ENCODE peak calls at places on chromosomes 4 and X, in eight cellular contexts. One of them, this sample, is unnamed.

GRCh38 chrX:75038925-75039324 is 113.7 kb upstream of the NEXMIF start:
- DNase-seq in neural progenitor cell: peak
- DNase-seq in D341Med: no peak
- DNase-seq in right atrium auricular region: no peak
- DNase-seq in activated CD4-positive, alpha-beta memory T cell treated with anti-CD3 and anti-CD28 coated beads, Interleukin-2, amount 10 ng/mL, durations not matched to agents 7 days and 5 days: no peak
- DNase-seq in T-helper 1 cell: no peak
- DNase-seq in tibial nerve: no peak
- DNase-seq in Karpas-422: peak
- DNase-seq in this sample: no peak

GRCh38 chrX:39361736-39362135 is 560.5 kb downstream of the MID1IP1 start:
- DNase-seq in tibial nerve: no peak
- DNase-seq in right atrium auricular region: no peak
- DNase-seq in Karpas-422: no peak
- DNase-seq in activated CD4-positive, alpha-beta memory T cell treated with anti-CD3 and anti-CD28 coated beads, Interleukin-2, amount 10 ng/mL, durations not matched to agents 7 days and 5 days: no peak
- DNase-seq in neural progenitor cell: no peak
- DNase-seq in T-helper 1 cell: no peak
- DNase-seq in D341Med: no peak
- DNase-seq in this sample: no peak

GRCh38 chr4:15469402-15470148 is at the start of gene CC2D2A:
- DNase-seq in Karpas-422: no peak
- DNase-seq in activated CD4-positive, alpha-beta memory T cell treated with anti-CD3 and anti-CD28 coated beads, Interleukin-2, amount 10 ng/mL, durations not matched to agents 7 days and 5 days: no peak
- DNase-seq in D341Med: no peak
- DNase-seq in right atrium auricular region: no peak
- DNase-seq in T-helper 1 cell: no peak
- DNase-seq in neural progenitor cell: peak
- DNase-seq in tibial nerve: no peak
- DNase-seq in this sample: peak

GRCh38 chr4:54382623-54383022 is 153.5 kb downstream of the PDGFRA start:
- DNase-seq in tibial nerve: no peak
- DNase-seq in right atrium auricular region: no peak
- DNase-seq in neural progenitor cell: no peak
- DNase-seq in Karpas-422: no peak
- DNase-seq in T-helper 1 cell: no peak
- DNase-seq in activated CD4-positive, alpha-beta memory T cell treated with anti-CD3 and anti-CD28 coated beads, Interleukin-2, amount 10 ng/mL, durations not matched to agents 7 days and 5 days: no peak
- DNase-seq in D341Med: no peak
- DNase-seq in this sample: peak

GRCh38 chr4:4637710-4638109 is 95.9 kb upstream of the STX18 start:
- DNase-seq in activated CD4-positive, alpha-beta memory T cell treated with anti-CD3 and anti-CD28 coated beads, Interleukin-2, amount 10 ng/mL, durations not matched to agents 7 days and 5 days: no peak
- DNase-seq in right atrium auricular region: no peak
- DNase-seq in tibial nerve: no peak
- DNase-seq in T-helper 1 cell: no peak
- DNase-seq in D341Med: no peak
- DNase-seq in Karpas-422: no peak
- DNase-seq in neural progenitor cell: no peak
- DNase-seq in this sample: no peak

GRCh38 chrX:123859409-123859827 is 435 bp upstream of the XIAP start:
- DNase-seq in neural progenitor cell: no peak
- DNase-seq in tibial nerve: peak
- DNase-seq in T-helper 1 cell: no peak
- DNase-seq in activated CD4-positive, alpha-beta memory T cell treated with anti-CD3 and anti-CD28 coated beads, Interleukin-2, amount 10 ng/mL, durations not matched to agents 7 days and 5 days: no peak
- DNase-seq in right atrium auricular region: no peak
- DNase-seq in Karpas-422: no peak
- DNase-seq in D341Med: no peak
- DNase-seq in this sample: peak

GRCh38 chrX:68945603-68946228 is 116.9 kb downstream of the EFNB1 start:
- DNase-seq in D341Med: no peak
- DNase-seq in T-helper 1 cell: no peak
- DNase-seq in tibial nerve: no peak
- DNase-seq in right atrium auricular region: peak
- DNase-seq in Karpas-422: peak
- DNase-seq in activated CD4-positive, alpha-beta memory T cell treated with anti-CD3 and anti-CD28 coated beads, Interleukin-2, amount 10 ng/mL, durations not matched to agents 7 days and 5 days: no peak
- DNase-seq in neural progenitor cell: no peak
- DNase-seq in this sample: peak

GRCh38 chrX:95885074-95885473 is 799.6 kb upstream of the DIAPH2 start:
- DNase-seq in activated CD4-positive, alpha-beta memory T cell treated with anti-CD3 and anti-CD28 coated beads, Interleukin-2, amount 10 ng/mL, durations not matched to agents 7 days and 5 days: no peak
- DNase-seq in tibial nerve: peak
- DNase-seq in D341Med: no peak
- DNase-seq in neural progenitor cell: no peak
- DNase-seq in right atrium auricular region: no peak
- DNase-seq in T-helper 1 cell: no peak
- DNase-seq in Karpas-422: no peak
- DNase-seq in this sample: peak

GRCh38 chrX:138481649-138482048 is 229.9 kb downstream of the FGF13 start:
- DNase-seq in activated CD4-positive, alpha-beta memory T cell treated with anti-CD3 and anti-CD28 coated beads, Interleukin-2, amount 10 ng/mL, durations not matched to agents 7 days and 5 days: no peak
- DNase-seq in T-helper 1 cell: no peak
- DNase-seq in Karpas-422: no peak
- DNase-seq in tibial nerve: no peak
- DNase-seq in D341Med: no peak
- DNase-seq in neural progenitor cell: no peak
- DNase-seq in right atrium auricular region: no peak
- DNase-seq in this sample: no peak

GRCh38 chr4:78829296-78829695 is 53.1 kb downstream of the BMP2K start:
- DNase-seq in neural progenitor cell: no peak
- DNase-seq in T-helper 1 cell: no peak
- DNase-seq in D341Med: no peak
- DNase-seq in right atrium auricular region: no peak
- DNase-seq in tibial nerve: no peak
- DNase-seq in activated CD4-positive, alpha-beta memory T cell treated with anti-CD3 and anti-CD28 coated beads, Interleukin-2, amount 10 ng/mL, durations not matched to agents 7 days and 5 days: no peak
- DNase-seq in Karpas-422: no peak
- DNase-seq in this sample: no peak

GRCh38 chr4:183857040-183857439 is 48.1 kb upstream of the STOX2 start:
- DNase-seq in activated CD4-positive, alpha-beta memory T cell treated with anti-CD3 and anti-CD28 coated beads, Interleukin-2, amount 10 ng/mL, durations not matched to agents 7 days and 5 days: no peak
- DNase-seq in neural progenitor cell: no peak
- DNase-seq in Karpas-422: no peak
- DNase-seq in T-helper 1 cell: no peak
- DNase-seq in D341Med: no peak
- DNase-seq in tibial nerve: no peak
- DNase-seq in right atrium auricular region: no peak
- DNase-seq in this sample: no peak

GRCh38 chrX:16918979-16919378 is 27.5 kb upstream of the REPS2 start:
- DNase-seq in right atrium auricular region: no peak
- DNase-seq in tibial nerve: no peak
- DNase-seq in activated CD4-positive, alpha-beta memory T cell treated with anti-CD3 and anti-CD28 coated beads, Interleukin-2, amount 10 ng/mL, durations not matched to agents 7 days and 5 days: no peak
- DNase-seq in Karpas-422: no peak
- DNase-seq in neural progenitor cell: no peak
- DNase-seq in D341Med: no peak
- DNase-seq in T-helper 1 cell: no peak
- DNase-seq in this sample: no peak